ENCODE peak calls at places on chromosomes 7 and 10, in eight cellular contexts. One of them, this sample, is unnamed.

GRCh38 chr7:143305423-143306070 is 10.4 kb upstream of the CLCN1 start:
- DNase-seq in cardiac muscle cell: peak; percentile 48
- DNase-seq in transverse colon: peak; percentile 90
- DNase-seq in psoas muscle: peak; percentile 68
- DNase-seq in effector memory CD4-positive, alpha-beta T cell: peak; percentile 43
- DNase-seq in ascending aorta: no peak
- DNase-seq in pancreas: peak; percentile 85
- DNase-seq in upper lobe of right lung: peak; percentile 84
- DNase-seq in this sample: peak; percentile 63

GRCh38 chr7:12017046-12017445 is 185.0 kb upstream of the THSD7A start:
- DNase-seq in pancreas: no peak
- DNase-seq in upper lobe of right lung: no peak
- DNase-seq in effector memory CD4-positive, alpha-beta T cell: no peak
- DNase-seq in ascending aorta: no peak
- DNase-seq in cardiac muscle cell: no peak
- DNase-seq in psoas muscle: no peak
- DNase-seq in transverse colon: no peak
- DNase-seq in this sample: no peak

GRCh38 chr10:114388275-114388674 is 16.0 kb downstream of the AFAP1L2 start:
- DNase-seq in ascending aorta: no peak
- DNase-seq in psoas muscle: no peak
- DNase-seq in pancreas: no peak
- DNase-seq in upper lobe of right lung: no peak
- DNase-seq in effector memory CD4-positive, alpha-beta T cell: no peak
- DNase-seq in cardiac muscle cell: no peak
- DNase-seq in transverse colon: no peak
- DNase-seq in this sample: no peak

GRCh38 chr7:16402084-16402483 is 19.3 kb downstream of the CRPPA start:
- DNase-seq in pancreas: no peak
- DNase-seq in upper lobe of right lung: no peak
- DNase-seq in cardiac muscle cell: no peak
- DNase-seq in transverse colon: no peak
- DNase-seq in psoas muscle: no peak
- DNase-seq in ascending aorta: no peak
- DNase-seq in effector memory CD4-positive, alpha-beta T cell: no peak
- DNase-seq in this sample: no peak

GRCh38 chr10:100969175-100970075 is at the start of gene SEMA4G:
- DNase-seq in ascending aorta: no peak
- DNase-seq in psoas muscle: peak; percentile 50
- DNase-seq in effector memory CD4-positive, alpha-beta T cell: no peak
- DNase-seq in transverse colon: peak; percentile 59
- DNase-seq in upper lobe of right lung: peak; percentile 77
- DNase-seq in pancreas: peak; percentile 82
- DNase-seq in cardiac muscle cell: peak; percentile 80
- DNase-seq in this sample: peak; percentile 39

GRCh38 chr10:1347962-1348772 is 292.0 kb downstream of the WDR37 start:
- DNase-seq in effector memory CD4-positive, alpha-beta T cell: no peak
- DNase-seq in upper lobe of right lung: no peak
- DNase-seq in cardiac muscle cell: no peak
- DNase-seq in pancreas: no peak
- DNase-seq in psoas muscle: no peak
- DNase-seq in transverse colon: no peak
- DNase-seq in ascending aorta: no peak
- DNase-seq in this sample: no peak

GRCh38 chr7:50707607-50708006 is 75.1 kb downstream of the GRB10 start:
- DNase-seq in ascending aorta: no peak
- DNase-seq in psoas muscle: no peak
- DNase-seq in pancreas: no peak
- DNase-seq in transverse colon: no peak
- DNase-seq in upper lobe of right lung: no peak
- DNase-seq in cardiac muscle cell: no peak
- DNase-seq in effector memory CD4-positive, alpha-beta T cell: no peak
- DNase-seq in this sample: no peak

GRCh38 chr7:14095233-14095950 is 105.9 kb upstream of the ETV1 start:
- DNase-seq in ascending aorta: no peak
- DNase-seq in upper lobe of right lung: no peak
- DNase-seq in pancreas: no peak
- DNase-seq in transverse colon: no peak
- DNase-seq in cardiac muscle cell: no peak
- DNase-seq in effector memory CD4-positive, alpha-beta T cell: no peak
- DNase-seq in psoas muscle: no peak
- DNase-seq in this sample: no peak

GRCh38 chr10:33799281-33799943 is 464.9 kb upstream of the NRP1 start:
- DNase-seq in effector memory CD4-positive, alpha-beta T cell: no peak
- DNase-seq in cardiac muscle cell: peak; percentile 34
- DNase-seq in upper lobe of right lung: no peak
- DNase-seq in psoas muscle: no peak
- DNase-seq in transverse colon: no peak
- DNase-seq in ascending aorta: no peak
- DNase-seq in pancreas: no peak
- DNase-seq in this sample: no peak

GRCh38 chr10:133422821-133423771 is 1.3 kb downstream of the SPRN start:
- DNase-seq in ascending aorta: no peak
- DNase-seq in pancreas: peak; percentile 73
- DNase-seq in effector memory CD4-positive, alpha-beta T cell: no peak
- DNase-seq in upper lobe of right lung: peak; percentile 63
- DNase-seq in cardiac muscle cell: peak; percentile 10
- DNase-seq in transverse colon: no peak
- DNase-seq in psoas muscle: no peak
- DNase-seq in this sample: no peak

GRCh38 chr10:113661332-113661731 is 2.5 kb downstream of the NRAP start:
- DNase-seq in psoas muscle: no peak
- DNase-seq in effector memory CD4-positive, alpha-beta T cell: no peak
- DNase-seq in upper lobe of right lung: no peak
- DNase-seq in pancreas: no peak
- DNase-seq in transverse colon: no peak
- DNase-seq in ascending aorta: no peak
- DNase-seq in cardiac muscle cell: no peak
- DNase-seq in this sample: no peak

GRCh38 chr10:89702121-89702480 is 711 bp downstream of the KIF20B start:
- DNase-seq in effector memory CD4-positive, alpha-beta T cell: no peak
- DNase-seq in psoas muscle: no peak
- DNase-seq in cardiac muscle cell: no peak
- DNase-seq in upper lobe of right lung: no peak
- DNase-seq in pancreas: no peak
- DNase-seq in transverse colon: no peak
- DNase-seq in ascending aorta: no peak
- DNase-seq in this sample: no peak

GRCh38 chr10:59252491-59252890 is 76.0 kb downstream of the PHYHIPL start:
- DNase-seq in cardiac muscle cell: no peak
- DNase-seq in psoas muscle: no peak
- DNase-seq in upper lobe of right lung: no peak
- DNase-seq in pancreas: no peak
- DNase-seq in ascending aorta: no peak
- DNase-seq in transverse colon: no peak
- DNase-seq in effector memory CD4-positive, alpha-beta T cell: no peak
- DNase-seq in this sample: no peak

GRCh38 chr7:50793115-50793946 is 10.6 kb upstream of the GRB10 start:
- DNase-seq in effector memory CD4-positive, alpha-beta T cell: no peak
- DNase-seq in upper lobe of right lung: peak; percentile 87
- DNase-seq in ascending aorta: no peak
- DNase-seq in transverse colon: peak; percentile 73
- DNase-seq in psoas muscle: peak; percentile 76
- DNase-seq in pancreas: peak; percentile 89
- DNase-seq in cardiac muscle cell: peak; percentile 75
- DNase-seq in this sample: peak; percentile 31

GRCh38 chr10:91493313-91493712 is 83.2 kb downstream of the HECTD2 start:
- DNase-seq in pancreas: no peak
- DNase-seq in cardiac muscle cell: peak; percentile 19
- DNase-seq in ascending aorta: no peak
- DNase-seq in transverse colon: no peak
- DNase-seq in effector memory CD4-positive, alpha-beta T cell: no peak
- DNase-seq in psoas muscle: no peak
- DNase-seq in upper lobe of right lung: no peak
- DNase-seq in this sample: no peak

GRCh38 chr10:57973451-57973850 is 294.2 kb downstream of the IPMK start:
- DNase-seq in upper lobe of right lung: no peak
- DNase-seq in cardiac muscle cell: no peak
- DNase-seq in transverse colon: no peak
- DNase-seq in psoas muscle: no peak
- DNase-seq in pancreas: no peak
- DNase-seq in effector memory CD4-positive, alpha-beta T cell: no peak
- DNase-seq in ascending aorta: no peak
- DNase-seq in this sample: no peak

GRCh38 chr7:135169141-135169935 is 1.2 kb downstream of the CYREN start:
- DNase-seq in transverse colon: peak; percentile 76
- DNase-seq in psoas muscle: peak; percentile 48
- DNase-seq in pancreas: no peak
- DNase-seq in cardiac muscle cell: peak; percentile 17
- DNase-seq in upper lobe of right lung: no peak
- DNase-seq in effector memory CD4-positive, alpha-beta T cell: peak; percentile 54
- DNase-seq in ascending aorta: no peak
- DNase-seq in this sample: peak; percentile 55

GRCh38 chr10:98074315-98074911 is 44.0 kb upstream of the CRTAC1 start:
- DNase-seq in psoas muscle: no peak
- DNase-seq in upper lobe of right lung: no peak
- DNase-seq in transverse colon: no peak
- DNase-seq in ascending aorta: no peak
- DNase-seq in effector memory CD4-positive, alpha-beta T cell: no peak
- DNase-seq in cardiac muscle cell: peak; percentile 67
- DNase-seq in pancreas: no peak
- DNase-seq in this sample: no peak

GRCh38 chr10:31803606-31804195 is 124.9 kb downstream of the ARHGAP12 start:
- DNase-seq in upper lobe of right lung: no peak
- DNase-seq in psoas muscle: no peak
- DNase-seq in effector memory CD4-positive, alpha-beta T cell: no peak
- DNase-seq in cardiac muscle cell: no peak
- DNase-seq in pancreas: no peak
- DNase-seq in ascending aorta: no peak
- DNase-seq in transverse colon: no peak
- DNase-seq in this sample: no peak
- H3K27ac ChIP-seq in upper lobe of right lung: no peak overlapping the region
- H3K27ac ChIP-seq in psoas muscle: no peak overlapping the region
- H3K27ac ChIP-seq in effector memory CD4-positive, alpha-beta T cell: no peak overlapping the region
- H3K27ac ChIP-seq in cardiac muscle cell: no peak overlapping the region
- H3K27ac ChIP-seq in pancreas: no peak overlapping the region
- H3K27ac ChIP-seq in ascending aorta: no peak overlapping the region
- H3K27ac ChIP-seq in transverse colon: no peak overlapping the region
- H3K27ac ChIP-seq in this sample: no peak overlapping the region

DNA sequence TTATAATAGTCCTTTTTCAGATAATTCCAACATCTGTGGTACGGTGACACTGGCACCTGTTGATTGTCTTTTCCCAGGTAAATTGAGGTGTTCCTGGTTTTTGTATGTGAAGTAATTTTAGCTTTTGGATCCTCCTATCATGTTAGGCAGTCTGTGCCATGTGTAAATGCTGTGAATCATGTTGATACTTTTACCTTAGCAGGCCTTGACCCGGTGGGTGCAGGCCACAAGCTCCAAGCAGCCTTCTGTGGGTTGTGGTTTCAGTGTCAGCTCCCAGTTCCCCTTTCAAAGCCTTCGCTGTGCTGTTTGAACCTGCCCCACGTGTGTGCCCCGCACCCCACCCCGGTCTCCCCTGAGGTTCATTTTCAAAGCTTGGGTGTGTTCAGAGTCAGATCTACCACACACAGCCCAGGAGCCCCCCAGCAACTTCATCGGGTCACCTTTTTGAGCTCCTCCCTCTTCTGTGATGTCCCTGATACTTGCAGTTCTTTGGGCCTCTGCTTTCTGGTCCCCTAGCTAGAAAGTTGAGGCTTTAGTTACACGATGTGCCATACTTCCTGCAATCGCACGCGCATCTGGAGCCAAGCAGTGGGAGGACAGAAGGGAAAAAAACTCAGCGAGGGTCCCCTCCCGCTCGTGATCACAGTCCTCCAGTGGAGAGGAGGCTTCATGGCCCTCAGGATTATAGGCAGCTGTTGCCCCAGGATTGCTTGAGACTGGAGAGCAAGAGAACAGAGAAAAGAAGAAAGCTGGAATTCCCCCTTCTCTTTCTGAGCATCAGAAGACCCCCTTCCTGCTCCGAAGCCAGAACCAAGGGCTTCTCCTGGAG is 8.7 kb upstream of the BHLHA15 start:
- DNase-seq in psoas muscle: no peak
- DNase-seq in transverse colon: peak; percentile 74
- DNase-seq in ascending aorta: no peak
- DNase-seq in effector memory CD4-positive, alpha-beta T cell: peak; percentile 21
- DNase-seq in pancreas: peak; percentile 14
- DNase-seq in upper lobe of right lung: peak; percentile 56
- DNase-seq in cardiac muscle cell: no peak
- DNase-seq in this sample: peak; percentile 67
- H3K4me1 ChIP-seq in psoas muscle: no peaks in the 10 kb centered on the region
- H3K4me1 ChIP-seq in transverse colon: no peaks in the 10 kb centered on the region
- H3K4me1 ChIP-seq in ascending aorta: no peaks in the 10 kb centered on the region
- H3K4me1 ChIP-seq in effector memory CD4-positive, alpha-beta T cell: peaks cover 23% of the 10 kb centered on the region
- H3K4me1 ChIP-seq in pancreas: no peaks in the 10 kb centered on the region
- H3K4me1 ChIP-seq in upper lobe of right lung: no peaks in the 10 kb centered on the region
- H3K4me1 ChIP-seq in cardiac muscle cell: no peaks in the 10 kb centered on the region
- H3K4me1 ChIP-seq in this sample: peaks cover 44% of the 10 kb centered on the region

GRCh38 chr10:110392121-110392859 is 87.6 kb upstream of the SMNDC1 start:
- DNase-seq in effector memory CD4-positive, alpha-beta T cell: no peak
- DNase-seq in upper lobe of right lung: no peak
- DNase-seq in cardiac muscle cell: no peak
- DNase-seq in transverse colon: no peak
- DNase-seq in ascending aorta: no peak
- DNase-seq in pancreas: no peak
- DNase-seq in psoas muscle: no peak
- DNase-seq in this sample: no peak
- H3K4me3 ChIP-seq in effector memory CD4-positive, alpha-beta T cell: no peak overlapping the region
- H3K4me3 ChIP-seq in upper lobe of right lung: no peak overlapping the region
- H3K4me3 ChIP-seq in cardiac muscle cell: no peak overlapping the region
- H3K4me3 ChIP-seq in transverse colon: no peak overlapping the region
- H3K4me3 ChIP-seq in ascending aorta: no peak overlapping the region
- H3K4me3 ChIP-seq in pancreas: no peak overlapping the region
- H3K4me3 ChIP-seq in psoas muscle: no peak overlapping the region
- H3K4me3 ChIP-seq in this sample: no peak overlapping the region

DNA sequence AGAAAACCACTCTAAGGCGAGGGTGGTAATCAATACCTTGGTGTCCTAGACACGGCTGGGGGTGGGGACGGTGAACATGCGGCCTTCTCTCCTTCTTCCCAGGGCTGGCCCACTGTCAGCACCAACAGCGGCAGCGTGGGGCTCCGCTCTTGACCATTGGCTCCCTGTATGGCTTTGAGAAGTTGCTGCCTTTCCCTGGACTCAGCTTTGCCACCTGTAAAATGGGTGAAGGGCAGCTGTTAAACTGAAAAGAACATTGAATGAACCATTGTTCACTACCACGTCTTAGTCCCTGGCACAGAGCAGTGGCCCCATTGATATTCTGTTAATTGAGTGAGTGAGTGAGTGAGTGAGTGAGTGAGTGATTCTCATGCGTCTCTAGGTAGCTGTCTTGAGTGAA is 95.3 kb downstream of the ZMIZ1 start:
- DNase-seq in upper lobe of right lung: no peak
- DNase-seq in pancreas: no peak
- DNase-seq in psoas muscle: no peak
- DNase-seq in cardiac muscle cell: no peak
- DNase-seq in transverse colon: no peak
- DNase-seq in effector memory CD4-positive, alpha-beta T cell: no peak
- DNase-seq in ascending aorta: no peak
- DNase-seq in this sample: no peak
- H3K27ac ChIP-seq in upper lobe of right lung: no peak overlapping the region
- H3K27ac ChIP-seq in pancreas: no peak overlapping the region
- H3K27ac ChIP-seq in psoas muscle: no peak overlapping the region
- H3K27ac ChIP-seq in cardiac muscle cell: no peak overlapping the region
- H3K27ac ChIP-seq in transverse colon: no peak overlapping the region
- H3K27ac ChIP-seq in effector memory CD4-positive, alpha-beta T cell: no peak overlapping the region
- H3K27ac ChIP-seq in ascending aorta: no peak overlapping the region
- H3K27ac ChIP-seq in this sample: no peak overlapping the region

DNA sequence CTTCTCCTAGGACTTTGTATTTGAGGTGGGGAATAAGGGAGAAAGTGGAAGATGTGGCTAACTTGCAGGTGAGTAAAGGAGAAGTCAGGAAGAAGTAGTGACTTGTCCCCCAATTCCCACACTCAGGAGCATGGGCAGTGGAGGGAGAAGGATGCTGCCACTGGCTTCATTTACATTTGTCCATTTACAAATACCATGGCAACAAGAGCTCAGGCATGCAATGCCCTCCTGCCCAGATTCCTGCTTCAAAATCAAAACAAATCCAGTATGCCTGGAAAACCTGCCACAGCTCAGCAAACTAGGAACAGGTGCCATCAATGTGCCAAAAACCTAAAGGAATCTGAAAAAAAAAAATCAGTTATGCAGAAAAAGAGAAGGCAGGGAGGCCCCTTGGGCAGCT is 139.9 kb downstream of the KCNMA1 start:
- DNase-seq in transverse colon: no peak
- DNase-seq in effector memory CD4-positive, alpha-beta T cell: no peak
- DNase-seq in upper lobe of right lung: no peak
- DNase-seq in pancreas: no peak
- DNase-seq in cardiac muscle cell: no peak
- DNase-seq in ascending aorta: no peak
- DNase-seq in psoas muscle: no peak
- DNase-seq in this sample: no peak
- H3K4me1 ChIP-seq in transverse colon: no peaks in the 10 kb centered on the region
- H3K4me1 ChIP-seq in effector memory CD4-positive, alpha-beta T cell: no peaks in the 10 kb centered on the region
- H3K4me1 ChIP-seq in upper lobe of right lung: no peaks in the 10 kb centered on the region
- H3K4me1 ChIP-seq in pancreas: peaks cover 11% of the 10 kb centered on the region
- H3K4me1 ChIP-seq in cardiac muscle cell: no peaks in the 10 kb centered on the region
- H3K4me1 ChIP-seq in ascending aorta: peaks cover 9% of the 10 kb centered on the region
- H3K4me1 ChIP-seq in psoas muscle: peaks cover 53% of the 10 kb centered on the region
- H3K4me1 ChIP-seq in this sample: no peaks in the 10 kb centered on the region

This sample was measured in CD4-positive, alpha-beta memory T cell.